ENCODE peak calls at places on chromosomes 16 and 17, in four cellular contexts. N, A, H and Q are unnamed samples.

GRCh38 chr16:65728652-65729051 is 606.8 kb upstream of the CDH11 start:
- DNase-seq in N (no peak), A (no peak), H (no peak), Q (no peak)

GRCh38 chr16:84237994-84238750 is 1.6 kb downstream of the KCNG4 start:
- DNase-seq in N (no peak), A (no peak), H (no peak), Q (no peak)

GRCh38 chr16:3485821-3486505 is 9.3 kb downstream of the C16orf90 start:
- DNase-seq in N (no peak), A (peak), H (no peak), Q (no peak)

GRCh38 chr16:9135797-9136196 is 44.4 kb downstream of the HAPSTR1 start:
- DNase-seq in N (peak), A (no peak), H (no peak), Q (no peak)

GRCh38 chr16:303760-304505 is 21.0 kb downstream of the PDIA2 start:
- DNase-seq in N (no peak), A (peak), H (no peak), Q (no peak)

GRCh38 chr17:43171761-43172487 is 910 bp downstream of the NBR1 start:
- DNase-seq in N (no peak), A (peak), H (no peak), Q (peak)

GRCh38 chr17:66673668-66674276 is 161.1 kb upstream of the CACNG5 start:
- DNase-seq in N (no peak), A (peak), H (no peak), Q (peak)

GRCh38 chr17:31605761-31606160 is 214.3 kb downstream of the RAB11FIP4 start:
- DNase-seq in N (no peak), A (no peak), H (no peak), Q (no peak)

GRCh38 chr17:50348522-50349240 is 2.8 kb downstream of the XYLT2 start:
- DNase-seq in N (no peak), A (no peak), H (no peak), Q (no peak)

GRCh38 chr16:23949630-23950290 is 114.0 kb downstream of the PRKCB start:
- DNase-seq in N (no peak), A (no peak), H (peak), Q (no peak)
- TF ChIP-seq CHD4 in N (peak), A (no peak), H (no peak), Q (no peak)

DNA sequence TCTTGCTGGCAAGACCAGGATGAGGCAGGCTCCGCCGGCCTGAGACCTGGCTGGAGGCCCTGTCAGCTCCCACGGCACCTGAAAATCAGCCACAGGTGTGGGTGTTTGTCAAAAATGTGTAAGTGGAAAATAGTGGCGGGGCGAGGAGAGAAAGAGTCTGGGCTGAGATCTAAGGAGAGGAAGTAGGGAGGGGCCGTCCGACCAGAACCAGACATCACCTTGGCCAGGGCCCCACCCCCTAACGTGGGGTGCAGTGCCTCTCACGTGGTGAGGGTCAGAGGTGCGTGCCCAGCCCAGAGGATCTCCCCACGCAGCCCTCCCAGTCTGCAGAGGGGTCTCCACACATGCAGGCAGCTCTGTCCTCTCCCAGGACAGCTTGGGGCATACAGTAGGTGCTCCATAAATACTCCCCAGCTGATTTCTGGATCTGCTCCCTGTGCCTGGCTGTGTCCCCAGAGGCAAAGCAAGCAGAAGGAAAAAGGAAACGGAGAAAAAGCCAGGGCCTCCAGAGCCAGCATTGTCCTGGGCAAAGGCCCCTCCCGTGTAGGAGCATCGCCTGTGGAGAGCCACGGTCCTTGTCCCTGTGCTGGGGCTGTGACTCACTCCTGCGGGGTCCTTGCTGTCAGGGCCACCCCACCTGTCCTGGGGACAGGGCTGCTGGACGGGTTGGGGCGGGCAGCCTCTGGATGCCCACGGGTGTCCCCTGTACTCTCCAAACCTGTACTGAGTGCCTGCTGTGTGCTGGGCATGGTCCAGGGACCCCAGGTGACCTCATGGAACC is 16.7 kb downstream of the ZFPM1 start:
- DNase-seq in N (no peak), A (no peak), H (no peak), Q (no peak)
- TF ChIP-seq CHD4 in N (no peak), A (no peak), H (no peak), Q (no peak)

GRCh38 chr16:57533366-57533617 is 3.1 kb downstream of the CCDC102A start:
- DNase-seq in N (no peak), A (no peak), H (no peak), Q (no peak)
- TF ChIP-seq CHD4 in N (no peak), A (no peak), H (no peak), Q (no peak)

GRCh38 chr17:45073414-45074070 is 12.4 kb downstream of the NMT1 start:
- DNase-seq in N (no peak), A (no peak), H (no peak), Q (no peak)
- TF ChIP-seq CHD4 in N (no peak), A (no peak), H (no peak), Q (no peak)

GRCh38 chr16:30526823-30527634 is 663 bp upstream of the ZNF768 start:
- DNase-seq in N (peak), A (peak), H (peak), Q (peak)

GRCh38 chr16:30525844-30526136 is 576 bp downstream of the ZNF768 start:
- DNase-seq in N (no peak), A (no peak), H (no peak), Q (no peak)

GRCh38 chr16:30527635-30528178 is 1.3 kb upstream of the ZNF768 start:
- DNase-seq in N (no peak), A (no peak), H (peak), Q (no peak)

GRCh38 chr16:30524575-30525571 is 1.5 kb downstream of the ZNF768 start:
- DNase-seq in N (no peak), A (no peak), H (no peak), Q (no peak)

DNA sequence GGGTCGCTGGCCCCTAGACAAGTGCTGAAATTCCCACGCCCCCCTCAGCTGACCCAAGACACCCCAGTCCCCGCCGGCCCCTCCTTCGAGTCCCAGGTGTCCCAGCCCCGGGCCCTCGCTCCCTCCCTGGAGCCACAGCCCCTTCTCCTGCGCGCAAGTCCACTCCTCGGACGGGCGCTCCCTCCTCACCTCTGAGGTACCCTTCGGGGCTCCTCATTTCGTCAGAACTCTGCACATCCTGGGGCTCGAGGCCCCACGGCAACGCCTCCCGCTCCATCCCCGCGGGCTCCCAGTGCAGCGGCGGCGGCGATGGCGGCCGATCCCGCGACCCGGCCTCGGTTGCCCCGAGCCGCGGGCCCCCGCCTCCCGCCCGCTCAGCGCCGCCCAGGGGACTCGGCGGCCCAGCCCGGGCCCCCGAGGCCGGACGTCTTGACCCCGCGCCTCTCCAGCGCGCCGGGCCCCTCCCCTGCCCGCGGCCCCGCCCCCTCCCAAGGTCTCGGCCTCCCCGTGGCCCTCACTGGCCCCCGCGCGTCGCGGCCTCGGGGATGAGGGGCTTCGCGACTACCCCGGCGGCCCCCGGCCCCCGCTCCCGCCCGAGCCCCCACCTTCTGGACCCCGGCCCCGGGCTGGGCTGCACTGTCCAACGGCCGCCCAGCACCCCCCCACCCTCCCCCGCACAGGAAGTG is at the start of gene ZNF768:
- DNase-seq in N (peak), A (peak), H (no peak), Q (peak)
- TF ChIP-seq CHD4 in N (no peak), A (no peak), H (no peak), Q (no peak)

GRCh38 chr16:20950294-20950693 is 49.7 kb downstream of the LYRM1 start:
- DNase-seq in N (no peak), A (no peak), H (no peak), Q (no peak)

GRCh38 chr16:20942271-20942670 is 41.7 kb downstream of the LYRM1 start:
- DNase-seq in N (no peak), A (no peak), H (no peak), Q (no peak)

GRCh38 chr16:20949660-20950059 is 49.1 kb downstream of the LYRM1 start:
- DNase-seq in N (no peak), A (no peak), H (no peak), Q (no peak)

GRCh38 chr16:20944861-20945390 is 44.4 kb downstream of the LYRM1 start:
- DNase-seq in N (peak), A (no peak), H (no peak), Q (peak)

GRCh38 chr16:20946015-20946629 is 45.6 kb downstream of the LYRM1 start:
- DNase-seq in N (no peak), A (no peak), H (no peak), Q (no peak)
- TF ChIP-seq CHD4 in N (no peak), A (no peak), H (no peak), Q (no peak)

GRCh38 chr16:56859636-56860035 is 5.4 kb upstream of the SLC12A3 start:
- DNase-seq in N (no peak), A (no peak), H (no peak), Q (no peak)

GRCh38 chr16:56862776-56863175 is 2.2 kb upstream of the SLC12A3 start:
- DNase-seq in N (no peak), A (no peak), H (no peak), Q (no peak)

GRCh38 chr16:56861756-56862155 is 3.3 kb upstream of the SLC12A3 start:
- DNase-seq in N (no peak), A (no peak), H (no peak), Q (no peak)

GRCh38 chr16:56860226-56861020 is 4.6 kb upstream of the SLC12A3 start:
- DNase-seq in N (no peak), A (no peak), H (peak), Q (peak)

DNA sequence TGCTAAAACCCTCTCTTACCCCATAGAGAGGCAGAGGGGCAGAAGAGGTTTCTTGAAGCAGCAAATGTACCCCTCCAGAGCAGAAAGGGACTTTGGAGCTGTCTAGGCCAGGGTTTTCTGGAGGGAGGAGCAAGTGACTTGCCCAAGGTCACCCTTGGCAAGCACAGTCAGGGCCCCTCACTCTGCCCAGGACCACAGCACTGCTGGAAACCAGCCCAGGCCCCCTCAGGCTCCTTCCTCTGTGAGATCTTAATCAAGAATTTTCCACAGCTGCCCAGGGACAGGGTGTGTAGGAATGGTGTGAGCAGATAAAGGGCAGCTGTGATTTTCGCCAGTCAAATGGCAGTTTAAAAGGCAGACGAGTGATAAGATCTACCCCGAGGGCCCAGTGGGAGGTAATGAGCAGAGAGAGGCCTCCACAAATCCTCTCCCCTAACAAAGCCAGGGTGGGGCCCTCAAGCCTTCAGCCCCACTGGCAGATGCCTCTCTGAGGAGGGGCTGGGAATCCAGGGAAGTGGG is 3.9 kb upstream of the SLC12A3 start:
- DNase-seq in N (peak), A (peak), H (no peak), Q (peak)
- TF ChIP-seq CHD4 in N (no peak), A (no peak), H (no peak), Q (no peak)

DNA sequence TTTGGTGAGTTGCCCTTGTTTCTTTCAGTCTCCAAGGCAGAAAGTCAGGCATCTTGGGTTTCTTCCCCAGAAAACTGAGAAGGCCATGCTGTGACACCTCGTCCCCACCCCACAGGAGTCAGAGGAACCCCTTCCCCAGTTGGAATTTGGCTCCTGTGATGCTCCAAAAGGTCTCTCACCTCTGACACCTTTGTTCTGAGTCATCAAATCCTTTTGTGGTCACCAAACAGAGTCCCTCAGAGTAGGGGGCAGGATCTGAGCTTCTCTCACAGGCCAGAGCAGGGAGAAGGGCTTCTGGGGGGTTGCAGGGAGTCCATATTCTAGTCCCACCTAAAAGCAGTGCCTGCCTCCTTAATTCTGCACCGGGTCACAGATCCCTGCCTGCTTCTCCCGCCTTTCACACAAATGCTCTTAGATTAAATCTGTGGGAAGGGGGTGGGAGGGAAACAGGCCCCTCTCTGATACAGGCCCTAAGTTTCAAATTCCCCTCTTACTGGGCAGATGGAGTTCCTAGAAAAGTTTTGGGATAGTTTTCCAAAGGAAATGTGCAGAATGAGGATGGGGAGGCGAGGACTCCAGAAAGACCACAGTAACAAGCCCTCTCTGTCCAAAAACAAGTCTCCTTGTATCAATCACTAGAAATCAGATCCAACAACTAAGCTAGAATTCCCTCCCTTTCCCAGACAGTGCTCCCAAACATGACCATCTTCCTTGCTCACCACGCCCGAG is 1.3 kb downstream of the PHOSPHO1 start:
- DNase-seq in N (no peak), A (no peak), H (no peak), Q (no peak)
- TF ChIP-seq CHD4 in N (no peak), A (no peak), H (no peak), Q (no peak)

GRCh38 chr17:45292696-45293412 is 24.0 kb downstream of the MAP3K14 start:
- DNase-seq in N (no peak), A (no peak), H (no peak), Q (no peak)

GRCh38 chr17:45293413-45294211 is 23.2 kb downstream of the MAP3K14 start:
- DNase-seq in N (peak), A (peak), H (no peak), Q (peak)

GRCh38 chr17:45296003-45296832 is 20.6 kb downstream of the MAP3K14 start:
- DNase-seq in N (no peak), A (no peak), H (no peak), Q (no peak)

GRCh38 chr17:45296833-45297124 is 20.0 kb downstream of the MAP3K14 start:
- DNase-seq in N (no peak), A (no peak), H (no peak), Q (no peak)

GRCh38 chr17:45294506-45294905 is 22.3 kb downstream of the MAP3K14 start:
- DNase-seq in N (no peak), A (no peak), H (no peak), Q (no peak)
- TF ChIP-seq CHD4 in N (no peak), A (no peak), H (no peak), Q (no peak)

DNA sequence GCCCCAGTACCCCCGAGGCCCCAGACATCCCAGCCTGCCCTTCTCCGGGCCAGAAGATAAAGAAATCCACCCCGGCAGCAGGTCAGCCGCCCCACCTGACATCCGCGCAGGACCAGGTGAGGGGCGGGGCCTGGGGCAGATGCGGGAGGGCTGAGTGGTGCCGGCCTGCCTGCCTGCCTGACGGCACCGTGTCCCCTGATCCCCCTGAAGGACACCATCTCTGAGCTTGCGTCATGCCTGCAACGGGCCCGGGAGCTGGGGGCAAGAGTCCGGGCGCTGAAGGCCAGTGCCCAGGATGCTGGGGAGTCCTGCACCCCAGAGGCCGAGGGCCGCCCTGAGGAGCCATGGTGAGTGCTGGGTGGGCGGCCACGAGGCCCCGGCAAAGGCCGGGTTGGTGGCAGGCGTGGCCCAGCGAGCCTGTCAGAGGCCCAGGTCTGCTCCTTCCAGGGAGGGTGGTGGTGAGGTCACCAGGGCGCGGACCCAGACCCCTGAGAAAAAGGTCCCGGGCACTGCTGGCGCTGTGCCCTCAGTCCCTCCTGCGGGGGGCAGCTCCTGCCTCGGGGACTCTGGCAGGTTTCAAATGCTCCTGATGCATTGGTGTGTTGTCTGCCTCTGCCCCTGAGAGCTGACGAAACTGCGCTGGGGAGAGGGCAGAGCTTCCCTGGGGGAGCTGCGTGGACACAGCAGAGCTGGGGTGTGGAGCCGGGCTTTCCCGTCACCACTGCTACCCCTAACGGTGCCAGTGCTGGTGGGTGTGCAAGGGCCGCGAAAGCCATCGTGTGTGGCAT is 1.2 kb downstream of the CDT1 start:
- DNase-seq in N (peak), A (no peak), H (no peak), Q (peak)
- TF ChIP-seq CHD4 in N (no peak), A (no peak), H (no peak), Q (no peak)